ENCODE peak calls at places on chromosome 9, in eight cellular contexts. W is breast epithelium, N is right lobe of liver, G is sigmoid colon, H is spleen, T is uterus, Q is A549, R is prostate gland. K is an unnamed sample. For H3K9me3, the result is how much of the 10 kb centered on the place peaks cover.

GRCh38 chr9:126615251-126615790 is 1.6 kb downstream of the LMX1B start:
- DNase-seq in N (no peak), W (peak), R (no peak), Q (no peak), G (no peak), T (no peak), H (no peak), K (peak)

GRCh38 chr9:104895572-104895971 is 32.4 kb downstream of the ABCA1 start:
- DNase-seq in T (no peak), Q (no peak), N (no peak), W (no peak), G (no peak), H (no peak), R (no peak), K (no peak)

GRCh38 chr9:72041369-72041768 is 19.0 kb downstream of the C9orf57 start:
- DNase-seq in N (no peak), G (no peak), R (no peak), H (no peak), T (no peak), W (no peak), Q (no peak), K (no peak)

GRCh38 chr9:117091529-117091928 is 323.3 kb downstream of the ASTN2 start:
- DNase-seq in W (no peak), T (no peak), H (no peak), G (no peak), Q (no peak), R (no peak), N (no peak), K (no peak)

GRCh38 chr9:1619915-1620705 is 395.0 kb upstream of the SMARCA2 start:
- DNase-seq in T (no peak), Q (peak), G (no peak), R (no peak), N (no peak), H (no peak), W (no peak), K (no peak)

GRCh38 chr9:76403352-76403751 is 9.1 kb upstream of the RFK start:
- DNase-seq in W (no peak), G (no peak), H (no peak), Q (peak), T (no peak), R (no peak), N (peak), K (no peak)

GRCh38 chr9:37174247-37174646 is 53.9 kb downstream of the ZCCHC7 start:
- DNase-seq in G (no peak), R (no peak), T (no peak), W (no peak), H (no peak), N (no peak), Q (no peak), K (no peak)

GRCh38 chr9:98530806-98531386 is 177.8 kb downstream of the GABBR2 start:
- DNase-seq in W (no peak), G (no peak), Q (no peak), N (no peak), T (no peak), H (no peak), R (no peak), K (no peak)

GRCh38 chr9:14314929-14315753 is 1.2 kb upstream of the NFIB start:
- DNase-seq in Q (peak), H (peak), G (peak), N (peak), T (peak), W (peak), R (peak), K (peak)

GRCh38 chr9:76419782-76420380 is 25.7 kb upstream of the RFK start:
- DNase-seq in N (no peak), T (no peak), W (no peak), R (no peak), G (no peak), H (no peak), Q (peak), K (no peak)

GRCh38 chr9:27426717-27427645 is 97.1 kb upstream of the IFNK start:
- DNase-seq in R (no peak), G (no peak), W (no peak), H (no peak), T (no peak), N (no peak), Q (peak), K (no peak)

GRCh38 chr9:109440797-109441287 is 57.3 kb downstream of the PTPN3 start:
- DNase-seq in G (no peak), R (peak), N (peak), Q (peak), T (peak), H (no peak), W (no peak), K (no peak)

GRCh38 chr9:134554011-134554749 is 87.4 kb upstream of the COL5A1 start:
- DNase-seq in N (no peak), Q (no peak), T (no peak), W (no peak), G (peak), R (no peak), H (peak), K (no peak)

GRCh38 chr9:87665516-87665915 is 60.4 kb upstream of the CTSL start:
- DNase-seq in N (no peak), W (no peak), R (no peak), T (no peak), H (no peak), Q (no peak), G (no peak), K (no peak)

GRCh38 chr9:33452828-33453271 is 5.5 kb upstream of the AQP3 start:
- DNase-seq in N (no peak), W (peak), T (no peak), Q (peak), G (no peak), R (peak), H (no peak), K (no peak)

GRCh38 chr9:134964271-134964670 is 46.6 kb upstream of the FCN1 start:
- DNase-seq in T (no peak), H (peak), G (peak), R (no peak), N (peak), Q (no peak), W (no peak), K (no peak)

GRCh38 chr9:115267788-115268187 is 149.8 kb upstream of the TNC start:
- DNase-seq in R (no peak), W (no peak), T (no peak), G (no peak), H (no peak), Q (no peak), N (no peak), K (no peak)

GRCh38 chr9:118689280-118689679 is 680.0 kb downstream of the BRINP1 start:
- DNase-seq in W (no peak), G (no peak), T (no peak), R (no peak), H (no peak), Q (no peak), N (no peak), K (no peak)

DNA sequence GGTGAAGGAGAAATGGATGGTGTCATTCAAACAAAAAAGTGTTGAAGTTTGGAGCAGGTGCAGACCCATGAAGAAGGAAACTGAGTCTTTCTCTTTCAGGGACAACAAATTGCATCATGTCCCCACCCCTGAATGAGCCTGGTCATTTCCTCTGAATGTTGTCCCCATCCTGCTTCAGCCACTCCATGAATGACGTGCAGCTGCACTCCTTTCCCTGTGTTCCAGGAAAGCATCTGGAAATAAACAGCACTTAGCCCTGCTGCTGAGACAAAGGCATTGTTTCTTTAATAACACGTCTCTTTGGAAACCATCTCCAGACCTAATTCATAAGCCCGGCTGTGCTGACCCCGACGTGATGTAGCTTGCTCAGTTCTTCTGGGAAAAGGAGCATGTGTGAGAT is 682.3 kb downstream of the BRINP1 start:
- DNase-seq in N (no peak), G (no peak), T (no peak), H (no peak), R (no peak), Q (no peak), W (no peak), K (no peak)
- H3K9me3 ChIP-seq in N (under half), G (under half), T (under half), H (under half), R (under half), Q (under half), W (under half), K (under half)

GRCh38 chr9:136847827-136848392 is 1.3 kb upstream of the PHPT1 start:
- DNase-seq in R (peak), T (peak), Q (peak), G (peak), W (peak), H (peak), N (peak), K (peak)
- TF ChIP-seq POLR2A in R (peak), T (peak), Q (peak), G (peak), W (no peak), H (no peak), N (peak), K (peak)

GRCh38 chr9:101414839-101415238 is 16.2 kb downstream of the ZNF189 start:
- DNase-seq in Q (no peak), W (no peak), G (no peak), R (no peak), H (no peak), T (no peak), N (no peak), K (no peak)
- H3K9me3 ChIP-seq in Q (half or more), W (under half), G (under half), R (under half), H (half or more), T (under half), N (under half), K (under half)

DNA sequence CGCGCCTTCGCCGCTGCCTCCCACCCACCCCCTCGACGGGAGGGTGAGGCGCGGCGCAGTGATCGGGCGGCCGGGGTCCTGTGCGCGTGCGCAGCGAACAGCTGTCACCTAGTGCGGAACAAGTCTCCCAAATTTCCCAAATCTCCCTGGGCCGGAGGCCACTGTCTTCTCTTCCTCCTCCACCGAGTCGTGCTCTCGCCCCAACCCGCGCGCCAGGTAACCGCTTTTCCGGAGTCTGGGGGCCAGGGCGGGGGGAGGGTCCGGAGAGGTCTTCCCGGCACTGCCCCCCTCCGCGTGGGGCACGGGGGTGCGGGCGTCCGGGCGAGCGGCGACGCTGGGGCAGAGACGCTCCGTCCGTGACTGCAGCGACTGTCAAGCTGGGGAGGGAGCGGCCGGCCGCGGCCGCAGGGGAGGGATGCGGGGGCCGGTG is 230 bp downstream of the KDM4C start:
- DNase-seq in Q (no peak), N (no peak), W (no peak), G (no peak), R (no peak), T (no peak), H (no peak), K (no peak)
- TF ChIP-seq POLR2A in Q (no peak), N (no peak), W (no peak), G (no peak), R (peak), T (peak), H (no peak), K (peak)

GRCh38 chr9:12162101-12162500 is 531.1 kb upstream of the TYRP1 start:
- DNase-seq in G (no peak), H (no peak), T (no peak), R (no peak), Q (no peak), W (no peak), N (no peak), K (no peak)
- H3K9me3 ChIP-seq in G (under half), H (under half), T (under half), R (under half), Q (under half), W (under half), N (under half), K (under half)

DNA sequence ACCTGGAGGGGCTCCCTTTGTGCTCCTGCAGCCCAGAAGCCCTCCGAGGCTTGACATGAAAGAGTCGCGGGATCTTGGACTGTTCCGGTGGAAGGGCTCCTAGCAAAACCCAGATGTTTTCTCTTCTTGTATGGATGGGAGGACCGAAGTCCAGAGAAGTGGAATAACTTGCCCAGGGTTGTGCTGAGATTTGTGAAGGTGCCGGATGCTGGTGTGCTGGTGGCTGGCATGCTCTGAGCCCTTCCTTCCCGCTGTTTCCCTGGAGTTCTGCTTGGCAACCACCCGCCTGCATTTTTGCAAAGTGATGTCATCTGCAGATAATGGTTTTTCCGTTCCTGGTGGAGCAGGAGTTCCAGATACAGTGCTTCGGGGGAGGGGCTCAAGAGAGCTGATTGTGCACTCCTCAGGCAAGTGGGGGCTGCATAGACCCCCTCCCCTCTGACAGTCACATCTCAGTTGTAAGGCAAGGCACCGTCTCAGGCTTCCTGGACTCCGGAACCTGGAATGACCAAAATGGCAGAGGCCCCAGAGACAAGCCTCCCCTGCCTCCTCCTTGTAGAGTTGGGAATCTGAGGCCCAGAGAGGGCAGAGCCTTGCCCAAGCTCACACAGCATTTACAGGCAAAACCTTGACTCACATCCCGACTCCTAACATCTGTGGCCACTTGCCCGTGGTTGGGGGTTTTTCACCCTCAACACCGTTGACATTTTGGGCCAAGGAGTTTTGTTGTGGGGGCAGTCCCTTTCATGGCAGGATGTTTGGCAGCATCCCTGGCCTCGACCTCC is 157.0 kb downstream of the RGS3 start:
- DNase-seq in H (peak), Q (peak), R (peak), W (peak), G (peak), T (peak), N (peak), K (peak)
- TF ChIP-seq POLR2A in H (no peak), Q (no peak), R (no peak), W (no peak), G (no peak), T (no peak), N (peak), K (no peak)

K was measured in heart left ventricle.